ENCODE peak calls at places on chromosomes 5 and 9, in five cellular contexts. B, U, W, F and Q are unnamed samples.

GRCh38 chr5:143354025-143354424 is 49.5 kb downstream of the NR3C1 start:
- DNase-seq in B (no peak), U (no peak), W (no peak), F (no peak), Q (no peak)

GRCh38 chr5:158435161-158435616 is 576.2 kb upstream of the CLINT1 start:
- DNase-seq in B (no peak), U (no peak), W (no peak), F (no peak), Q (no peak)

GRCh38 chr5:14292766-14293165 is 149.6 kb downstream of the TRIO start:
- DNase-seq in B (peak; percentile 32), U (no peak), W (no peak), F (no peak), Q (no peak)

GRCh38 chr5:60687927-60688720 is 11.8 kb downstream of the DEPDC1B start:
- DNase-seq in B (no peak), U (no peak), W (no peak), F (no peak), Q (no peak)

GRCh38 chr5:153626836-153627235 is 136.4 kb downstream of the GRIA1 start:
- DNase-seq in B (no peak), U (no peak), W (no peak), F (no peak), Q (no peak)

GRCh38 chr5:68329554-68329953 is 114.0 kb downstream of the PIK3R1 start:
- DNase-seq in B (no peak), U (no peak), W (no peak), F (no peak), Q (no peak)

GRCh38 chr9:121059998-121060636 is 10.0 kb upstream of the C5 start:
- DNase-seq in B (no peak), U (no peak), W (peak; percentile 69), F (no peak), Q (no peak)

GRCh38 chr5:174571662-174572397 is 152.6 kb upstream of the MSX2 start:
- DNase-seq in B (peak; percentile 37), U (no peak), W (peak; percentile 62), F (peak; percentile 42), Q (peak; percentile 49)

GRCh38 chr5:134085411-134085810 is 29.1 kb upstream of the TCF7 start:
- DNase-seq in B (no peak), U (no peak), W (no peak), F (no peak), Q (no peak)

GRCh38 chr5:71907001-71907564 is 188.0 kb downstream of the CARTPT start:
- DNase-seq in B (no peak), U (no peak), W (no peak), F (no peak), Q (no peak)

GRCh38 chr9:35659340-35659739 is 1.2 kb downstream of the CCDC107 start:
- DNase-seq in B (peak; percentile 65), U (no peak), W (no peak), F (no peak), Q (no peak)

GRCh38 chr5:114658179-114658578 is 296.3 kb downstream of the KCNN2 start:
- DNase-seq in B (no peak), U (no peak), W (no peak), F (no peak), Q (no peak)

GRCh38 chr5:38925154-38925925 is 79.5 kb downstream of the OSMR start:
- DNase-seq in B (no peak), U (no peak), W (no peak), F (no peak), Q (no peak)

GRCh38 chr9:38181866-38182265 is 112.8 kb upstream of the SHB start:
- DNase-seq in B (no peak), U (no peak), W (no peak), F (no peak), Q (no peak)

GRCh38 chr5:60744682-60745081 is 44.7 kb upstream of the DEPDC1B start:
- DNase-seq in B (no peak), U (peak; percentile 23), W (no peak), F (no peak), Q (no peak)

GRCh38 chr9:73565026-73565425 is 413.4 kb downstream of the ANXA1 start:
- DNase-seq in B (no peak), U (no peak), W (no peak), F (no peak), Q (no peak)

GRCh38 chr5:148910686-148911361 is 84.4 kb downstream of the ADRB2 start:
- DNase-seq in B (peak; percentile 26), U (peak; percentile 69), W (peak; percentile 25), F (no peak), Q (peak; percentile 79)

GRCh38 chr9:89822996-89823395 is 218.2 kb downstream of the GADD45G start:
- DNase-seq in B (no peak), U (no peak), W (no peak), F (no peak), Q (no peak)

GRCh38 chr5:65142511-65143011 is 339.2 kb downstream of the ADAMTS6 start:
- DNase-seq in B (no peak), U (no peak), W (no peak), F (no peak), Q (no peak)

GRCh38 chr9:137311171-137311970 is 9.3 kb upstream of the NRARP start:
- DNase-seq in B (no peak), U (peak; percentile 91), W (peak; percentile 98), F (peak; percentile 47), Q (peak; percentile 90)

GRCh38 chr9:134367796-134368490 is 41.7 kb downstream of the RXRA start:
- DNase-seq in B (no peak), U (no peak), W (peak; percentile 63), F (no peak), Q (no peak)

GRCh38 chr9:1222511-1222910 is 172.4 kb downstream of the DMRT2 start:
- DNase-seq in B (no peak), U (no peak), W (no peak), F (no peak), Q (no peak)

GRCh38 chr9:77215874-77216273 is 38.5 kb downstream of the VPS13A start:
- DNase-seq in B (no peak), U (no peak), W (no peak), F (no peak), Q (no peak)

DNA sequence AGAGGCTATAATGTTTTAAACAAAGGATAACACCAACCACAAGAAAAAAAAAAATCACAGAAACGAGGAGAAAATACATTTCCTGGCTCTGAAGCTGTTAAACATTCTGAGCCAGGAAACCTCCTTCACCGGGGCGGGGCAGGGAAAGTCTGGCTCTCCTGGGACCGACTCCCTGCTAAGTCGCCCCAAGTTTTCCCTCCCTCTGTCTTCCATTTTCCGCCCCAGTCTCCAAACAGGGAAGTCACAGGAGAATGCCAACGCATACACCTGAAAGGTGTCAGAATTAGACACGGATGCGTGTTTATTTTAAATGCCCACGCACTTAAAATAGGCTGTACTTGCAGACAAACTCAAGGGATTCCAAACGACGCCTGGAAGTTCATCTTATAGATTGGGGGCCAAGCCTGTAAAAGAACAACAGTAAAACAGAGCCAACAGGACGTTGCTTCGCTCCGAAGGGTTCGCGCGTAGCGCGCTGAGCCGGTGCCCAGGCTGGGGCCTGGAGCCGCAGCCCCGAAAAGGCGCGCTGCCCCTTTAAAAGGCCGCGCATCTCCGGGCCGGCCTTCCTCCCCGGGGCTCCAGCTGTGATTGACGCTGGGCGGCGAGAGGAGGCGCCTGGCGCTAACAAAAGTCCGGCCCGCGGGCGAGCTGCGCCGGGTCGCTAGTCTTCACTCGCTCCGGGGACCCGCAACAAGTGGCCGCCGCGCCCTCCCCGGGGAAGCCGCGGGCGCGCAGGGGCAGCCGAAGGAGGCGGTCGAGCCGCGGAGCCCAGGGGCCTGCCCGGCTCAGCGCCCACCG is at the start of gene FBXL7:
- DNase-seq in B (peak; percentile 92), U (peak; percentile 94), W (peak; percentile 17), F (peak; percentile 65), Q (peak; percentile 37)
- TF ChIP-seq POLR2A in B (peak; percentile 57), U (peak; percentile 20), W (no peak), F (peak; percentile 47), Q (no peak)

DNA sequence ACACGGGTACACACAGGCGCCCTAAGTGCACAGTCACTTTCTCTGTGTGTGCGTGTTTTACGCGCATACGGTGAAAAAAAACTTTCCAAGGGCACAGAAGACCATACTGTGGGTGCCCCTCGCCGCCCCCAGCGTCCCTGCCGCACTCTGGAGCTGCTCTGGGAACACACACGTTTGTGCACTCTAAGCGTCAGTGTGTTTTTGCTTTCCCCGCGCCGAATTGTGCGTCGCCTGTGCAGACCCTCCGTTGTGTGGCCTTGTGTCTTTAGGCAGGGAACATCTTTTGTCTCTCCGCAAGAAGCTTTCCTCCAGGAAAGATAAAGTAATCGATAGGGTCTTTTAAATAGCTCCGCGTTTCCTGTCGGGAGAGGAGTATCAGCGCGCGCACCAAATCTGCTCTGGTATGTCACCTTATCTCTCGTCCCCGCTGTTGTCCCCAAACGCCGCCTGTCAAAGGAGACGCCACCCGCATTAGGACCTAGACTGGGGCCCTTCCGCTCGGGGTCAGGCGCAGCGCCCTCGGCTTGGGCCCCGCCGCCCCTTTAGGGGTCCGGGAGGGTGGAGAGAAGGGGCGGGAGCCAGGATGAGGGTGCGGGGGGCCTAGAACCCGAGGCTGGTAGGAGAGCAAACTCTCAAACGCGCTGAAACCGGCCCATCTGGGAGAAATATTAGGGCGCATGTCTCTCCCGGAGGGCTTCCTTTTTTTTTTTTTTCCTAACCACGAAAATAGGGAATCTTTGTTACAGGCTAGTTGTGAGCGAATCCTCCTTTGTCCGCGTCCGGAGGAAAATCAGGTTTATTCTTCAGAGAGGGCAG is 10.5 kb upstream of the NKX2-5 start:
- DNase-seq in B (peak; percentile 56), U (peak; percentile 69), W (no peak), F (peak; percentile 35), Q (no peak)
- H3K27me3 ChIP-seq in B (peaks cover 71% of the 10 kb centered on the region), U (no peaks in the 10 kb centered on the region), W (peaks cover 23% of the 10 kb centered on the region), F (peaks cover 4% of the 10 kb centered on the region), Q (peaks cover 85% of the 10 kb centered on the region)

GRCh38 chr5:119356384-119357188 is 767 bp downstream of the TNFAIP8 start:
- DNase-seq in B (no peak), U (no peak), W (no peak), F (no peak), Q (no peak)

GRCh38 chr5:119358901-119359603 is 3.2 kb downstream of the TNFAIP8 start:
- DNase-seq in B (no peak), U (no peak), W (no peak), F (no peak), Q (no peak)

GRCh38 chr5:119357309-119357708 is 1.5 kb downstream of the TNFAIP8 start:
- DNase-seq in B (no peak), U (no peak), W (no peak), F (no peak), Q (no peak)

GRCh38 chr5:119359737-119360413 is 4.1 kb downstream of the TNFAIP8 start:
- DNase-seq in B (no peak), U (no peak), W (no peak), F (no peak), Q (no peak)

GRCh38 chr5:119357815-119358559 is 2.2 kb downstream of the TNFAIP8 start:
- DNase-seq in B (no peak), U (no peak), W (no peak), F (no peak), Q (no peak)
- H3K27ac ChIP-seq in B (peak overlapping the region; percentile 93), U (no peak overlapping the region), W (no peak overlapping the region), F (no peak overlapping the region), Q (peak overlapping the region; percentile 86)

DNA sequence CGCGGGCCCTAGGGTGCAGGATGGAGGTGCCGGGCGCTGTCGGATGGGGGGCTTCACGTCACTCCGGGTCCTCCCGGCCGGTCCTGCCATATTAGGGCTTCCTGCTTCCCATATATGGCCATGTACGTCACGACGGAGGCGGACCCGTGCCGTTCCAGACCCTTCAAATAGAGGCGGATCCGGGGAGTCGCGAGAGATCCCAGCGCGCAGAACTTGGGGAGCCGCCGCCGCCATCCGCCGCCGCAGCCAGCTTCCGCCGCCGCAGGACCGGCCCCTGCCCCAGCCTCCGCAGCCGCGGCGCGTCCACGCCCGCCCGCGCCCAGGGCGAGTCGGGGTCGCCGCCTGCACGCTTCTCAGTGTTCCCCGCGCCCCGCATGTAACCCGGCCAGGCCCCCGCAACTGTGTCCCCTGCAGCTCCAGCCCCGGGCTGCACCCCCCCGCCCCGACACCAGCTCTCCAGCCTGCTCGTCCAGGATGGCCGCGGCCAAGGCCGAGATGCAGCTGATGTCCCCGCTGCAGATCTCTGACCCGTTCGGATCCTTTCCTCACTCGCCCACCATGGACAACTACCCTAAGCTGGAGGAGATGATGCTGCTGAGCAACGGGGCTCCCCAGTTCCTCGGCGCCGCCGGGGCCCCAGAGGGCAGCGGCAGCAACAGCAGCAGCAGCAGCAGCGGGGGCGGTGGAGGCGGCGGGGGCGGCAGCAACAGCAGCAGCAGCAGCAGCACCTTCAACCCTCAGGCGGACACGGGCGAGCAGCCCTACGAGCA is at the start of gene EGR1:
- DNase-seq in B (peak; percentile 96), U (peak; percentile 97), W (peak; percentile 97), F (peak; percentile 96), Q (peak; percentile 95)
- TF ChIP-seq POLR2A in B (peak; percentile 89), U (peak; percentile 98), W (no peak), F (peak; percentile 100), Q (no peak)